ENCODE peak calls at places on chromosomes 13 and 19, in seven cellular contexts. One of them, this sample, is unnamed.

GRCh38 chr19:34603003-34603402 is 74.0 kb downstream of the SCGB2B2 start:
- DNase-seq in EL: no peak
- DNase-seq in T-helper 2 cell: no peak
- DNase-seq in amniotic stem cell: no peak
- DNase-seq in nucleus accumbens: no peak
- DNase-seq in GM23248: no peak
- DNase-seq in putamen: no peak
- DNase-seq in this sample: no peak

GRCh38 chr19:40466219-40467006 is at the start of gene SPTBN4:
- DNase-seq in EL: no peak
- DNase-seq in T-helper 2 cell: peak
- DNase-seq in amniotic stem cell: no peak
- DNase-seq in nucleus accumbens: peak
- DNase-seq in GM23248: peak
- DNase-seq in putamen: peak
- DNase-seq in this sample: no peak

GRCh38 chr13:50957620-50958019 is 48.0 kb downstream of the RNASEH2B start:
- DNase-seq in EL: no peak
- DNase-seq in T-helper 2 cell: peak
- DNase-seq in amniotic stem cell: no peak
- DNase-seq in nucleus accumbens: no peak
- DNase-seq in GM23248: no peak
- DNase-seq in putamen: no peak
- DNase-seq in this sample: no peak

GRCh38 chr19:1624458-1624857 is 19.2 kb upstream of the UQCR11 start:
- DNase-seq in EL: peak
- DNase-seq in T-helper 2 cell: peak
- DNase-seq in amniotic stem cell: no peak
- DNase-seq in nucleus accumbens: no peak
- DNase-seq in GM23248: peak
- DNase-seq in putamen: peak
- DNase-seq in this sample: no peak

GRCh38 chr19:42468273-42468796 is 25.6 kb upstream of the CXCL17 start:
- DNase-seq in EL: peak
- DNase-seq in T-helper 2 cell: no peak
- DNase-seq in amniotic stem cell: peak
- DNase-seq in nucleus accumbens: no peak
- DNase-seq in GM23248: peak
- DNase-seq in putamen: no peak
- DNase-seq in this sample: no peak

GRCh38 chr19:46107371-46107770 is 17.1 kb downstream of the IGFL3 start:
- DNase-seq in EL: no peak
- DNase-seq in T-helper 2 cell: no peak
- DNase-seq in amniotic stem cell: no peak
- DNase-seq in nucleus accumbens: no peak
- DNase-seq in GM23248: peak
- DNase-seq in putamen: no peak
- DNase-seq in this sample: no peak

GRCh38 chr19:45616709-45617027 is 14.7 kb upstream of the GPR4 start:
- DNase-seq in EL: no peak
- DNase-seq in T-helper 2 cell: no peak
- DNase-seq in amniotic stem cell: no peak
- DNase-seq in nucleus accumbens: no peak
- DNase-seq in GM23248: no peak
- DNase-seq in putamen: no peak
- DNase-seq in this sample: no peak

GRCh38 chr19:42140125-42140754 is 8.0 kb upstream of the POU2F2 start:
- DNase-seq in EL: peak
- DNase-seq in T-helper 2 cell: peak
- DNase-seq in amniotic stem cell: no peak
- DNase-seq in nucleus accumbens: no peak
- DNase-seq in GM23248: peak
- DNase-seq in putamen: no peak
- DNase-seq in this sample: no peak

GRCh38 chr19:50362030-50362412 is 3.4 kb downstream of the NAPSA start:
- DNase-seq in EL: no peak
- DNase-seq in T-helper 2 cell: no peak
- DNase-seq in amniotic stem cell: no peak
- DNase-seq in nucleus accumbens: no peak
- DNase-seq in GM23248: no peak
- DNase-seq in putamen: no peak
- DNase-seq in this sample: no peak

GRCh38 chr19:3544742-3545668 is 6.0 kb downstream of the TEKTIP1 start:
- DNase-seq in EL: peak
- DNase-seq in T-helper 2 cell: peak
- DNase-seq in amniotic stem cell: no peak
- DNase-seq in nucleus accumbens: peak
- DNase-seq in GM23248: peak
- DNase-seq in putamen: peak
- DNase-seq in this sample: peak

GRCh38 chr13:98326274-98326673 is 149.2 kb upstream of the RNF113B start:
- DNase-seq in EL: no peak
- DNase-seq in T-helper 2 cell: no peak
- DNase-seq in amniotic stem cell: no peak
- DNase-seq in nucleus accumbens: no peak
- DNase-seq in GM23248: no peak
- DNase-seq in putamen: no peak
- DNase-seq in this sample: no peak

GRCh38 chr13:55007681-55008080 is 1979.1 kb downstream of the OLFM4 start:
- DNase-seq in EL: no peak
- DNase-seq in T-helper 2 cell: no peak
- DNase-seq in amniotic stem cell: no peak
- DNase-seq in nucleus accumbens: no peak
- DNase-seq in GM23248: no peak
- DNase-seq in putamen: no peak
- DNase-seq in this sample: no peak

GRCh38 chr19:30648321-30648720 is 276.1 kb downstream of the ZNF536 start:
- DNase-seq in EL: no peak
- DNase-seq in T-helper 2 cell: no peak
- DNase-seq in amniotic stem cell: no peak
- DNase-seq in nucleus accumbens: no peak
- DNase-seq in GM23248: peak
- DNase-seq in putamen: no peak
- DNase-seq in this sample: no peak

GRCh38 chr19:6103217-6103644 is 7.1 kb downstream of the RFX2 start:
- DNase-seq in EL: peak
- DNase-seq in T-helper 2 cell: no peak
- DNase-seq in amniotic stem cell: peak
- DNase-seq in nucleus accumbens: no peak
- DNase-seq in GM23248: peak
- DNase-seq in putamen: no peak
- DNase-seq in this sample: no peak

This sample was measured in T-helper 1 cell.